ENCODE peak calls at places on chromosomes 7 and 10, in nine cellular contexts. One of them, this sample, is unnamed.

GRCh38 chr10:32773105-32773504 is 184.9 kb downstream of the ITGB1 start:
- DNase-seq in vagina: no peak
- DNase-seq in mammary epithelial cell: no peak
- DNase-seq in left ventricle myocardium inferior: no peak
- DNase-seq in GM23338: no peak
- DNase-seq in pancreas: no peak
- DNase-seq in neural progenitor cell: no peak
- DNase-seq in ovary: no peak
- DNase-seq in Panc1: no peak
- DNase-seq in this sample: no peak

GRCh38 chr7:3650844-3651243 is 349.8 kb downstream of the SDK1 start:
- DNase-seq in left ventricle myocardium inferior: no peak
- DNase-seq in GM23338: no peak
- DNase-seq in mammary epithelial cell: peak
- DNase-seq in ovary: no peak
- DNase-seq in neural progenitor cell: no peak
- DNase-seq in pancreas: no peak
- DNase-seq in Panc1: no peak
- DNase-seq in vagina: no peak
- DNase-seq in this sample: no peak

GRCh38 chr7:27409776-27410175 is 167.2 kb downstream of the EVX1 start:
- DNase-seq in left ventricle myocardium inferior: no peak
- DNase-seq in GM23338: no peak
- DNase-seq in Panc1: no peak
- DNase-seq in pancreas: no peak
- DNase-seq in neural progenitor cell: no peak
- DNase-seq in ovary: no peak
- DNase-seq in mammary epithelial cell: no peak
- DNase-seq in vagina: no peak
- DNase-seq in this sample: no peak

GRCh38 chr10:50384839-50385238 is 133.5 kb upstream of the ASAH2 start:
- DNase-seq in mammary epithelial cell: no peak
- DNase-seq in GM23338: no peak
- DNase-seq in neural progenitor cell: no peak
- DNase-seq in left ventricle myocardium inferior: no peak
- DNase-seq in ovary: no peak
- DNase-seq in vagina: no peak
- DNase-seq in Panc1: no peak
- DNase-seq in pancreas: no peak
- DNase-seq in this sample: no peak

GRCh38 chr7:2170576-2171521 is 61.9 kb downstream of the MAD1L1 start:
- DNase-seq in pancreas: no peak
- DNase-seq in vagina: no peak
- DNase-seq in mammary epithelial cell: no peak
- DNase-seq in GM23338: no peak
- DNase-seq in left ventricle myocardium inferior: no peak
- DNase-seq in neural progenitor cell: no peak
- DNase-seq in ovary: no peak
- DNase-seq in Panc1: no peak
- DNase-seq in this sample: no peak

GRCh38 chr10:106661767-106662140 is 502.8 kb downstream of the SORCS1 start:
- DNase-seq in ovary: no peak
- DNase-seq in Panc1: no peak
- DNase-seq in pancreas: no peak
- DNase-seq in left ventricle myocardium inferior: no peak
- DNase-seq in GM23338: no peak
- DNase-seq in neural progenitor cell: no peak
- DNase-seq in vagina: no peak
- DNase-seq in mammary epithelial cell: no peak
- DNase-seq in this sample: no peak

GRCh38 chr7:11754123-11754522 is 77.9 kb downstream of the THSD7A start:
- DNase-seq in left ventricle myocardium inferior: no peak
- DNase-seq in ovary: no peak
- DNase-seq in pancreas: no peak
- DNase-seq in GM23338: no peak
- DNase-seq in vagina: no peak
- DNase-seq in neural progenitor cell: no peak
- DNase-seq in Panc1: no peak
- DNase-seq in mammary epithelial cell: no peak
- DNase-seq in this sample: no peak

GRCh38 chr7:141649137-141649864 is 52.7 kb downstream of the DENND11 start:
- DNase-seq in pancreas: no peak
- DNase-seq in neural progenitor cell: no peak
- DNase-seq in ovary: no peak
- DNase-seq in vagina: no peak
- DNase-seq in mammary epithelial cell: no peak
- DNase-seq in left ventricle myocardium inferior: no peak
- DNase-seq in GM23338: no peak
- DNase-seq in Panc1: no peak
- DNase-seq in this sample: no peak

GRCh38 chr7:135188298-135188984 is 17.9 kb upstream of the CYREN start:
- DNase-seq in left ventricle myocardium inferior: no peak
- DNase-seq in ovary: peak
- DNase-seq in mammary epithelial cell: peak
- DNase-seq in Panc1: no peak
- DNase-seq in neural progenitor cell: no peak
- DNase-seq in vagina: no peak
- DNase-seq in pancreas: no peak
- DNase-seq in GM23338: no peak
- DNase-seq in this sample: no peak

GRCh38 chr7:100049441-100050291 is at the start of gene ZSCAN21:
- DNase-seq in mammary epithelial cell: peak
- DNase-seq in neural progenitor cell: peak
- DNase-seq in Panc1: peak
- DNase-seq in GM23338: peak
- DNase-seq in ovary: peak
- DNase-seq in pancreas: peak
- DNase-seq in vagina: no peak
- DNase-seq in left ventricle myocardium inferior: peak
- DNase-seq in this sample: peak

GRCh38 chr10:71888623-71889387 is 37.8 kb upstream of the PSAP start:
- DNase-seq in ovary: peak
- DNase-seq in vagina: no peak
- DNase-seq in mammary epithelial cell: peak
- DNase-seq in pancreas: peak
- DNase-seq in left ventricle myocardium inferior: peak
- DNase-seq in GM23338: peak
- DNase-seq in neural progenitor cell: peak
- DNase-seq in Panc1: no peak
- DNase-seq in this sample: peak

GRCh38 chr7:68904635-68905034 is 693.6 kb upstream of the AUTS2 start:
- DNase-seq in left ventricle myocardium inferior: no peak
- DNase-seq in mammary epithelial cell: no peak
- DNase-seq in GM23338: no peak
- DNase-seq in ovary: no peak
- DNase-seq in Panc1: no peak
- DNase-seq in neural progenitor cell: no peak
- DNase-seq in pancreas: no peak
- DNase-seq in vagina: no peak
- DNase-seq in this sample: no peak

GRCh38 chr10:101995451-101996063 is 60.4 kb downstream of the ARMH3 start:
- DNase-seq in vagina: no peak
- DNase-seq in left ventricle myocardium inferior: no peak
- DNase-seq in ovary: no peak
- DNase-seq in Panc1: no peak
- DNase-seq in mammary epithelial cell: no peak
- DNase-seq in GM23338: no peak
- DNase-seq in pancreas: no peak
- DNase-seq in neural progenitor cell: no peak
- DNase-seq in this sample: peak

GRCh38 chr7:157494506-157495176 is 157.8 kb downstream of the DNAJB6 start:
- DNase-seq in vagina: no peak
- DNase-seq in neural progenitor cell: no peak
- DNase-seq in GM23338: no peak
- DNase-seq in mammary epithelial cell: no peak
- DNase-seq in ovary: no peak
- DNase-seq in left ventricle myocardium inferior: no peak
- DNase-seq in Panc1: no peak
- DNase-seq in pancreas: no peak
- DNase-seq in this sample: no peak

GRCh38 chr10:68633816-68634466 is 73.8 kb downstream of the TET1 start:
- DNase-seq in vagina: no peak
- DNase-seq in mammary epithelial cell: no peak
- DNase-seq in ovary: no peak
- DNase-seq in left ventricle myocardium inferior: no peak
- DNase-seq in Panc1: no peak
- DNase-seq in pancreas: no peak
- DNase-seq in GM23338: no peak
- DNase-seq in neural progenitor cell: no peak
- DNase-seq in this sample: no peak

GRCh38 chr7:28748934-28749584 is 209.1 kb downstream of the TRIL start:
- DNase-seq in mammary epithelial cell: peak
- DNase-seq in left ventricle myocardium inferior: no peak
- DNase-seq in GM23338: no peak
- DNase-seq in neural progenitor cell: no peak
- DNase-seq in pancreas: no peak
- DNase-seq in ovary: no peak
- DNase-seq in Panc1: peak
- DNase-seq in vagina: no peak
- DNase-seq in this sample: peak

GRCh38 chr7:156222611-156223010 is 410.3 kb upstream of the SHH start:
- DNase-seq in pancreas: no peak
- DNase-seq in GM23338: no peak
- DNase-seq in mammary epithelial cell: no peak
- DNase-seq in left ventricle myocardium inferior: no peak
- DNase-seq in ovary: no peak
- DNase-seq in Panc1: no peak
- DNase-seq in vagina: peak
- DNase-seq in neural progenitor cell: no peak
- DNase-seq in this sample: no peak

DNA sequence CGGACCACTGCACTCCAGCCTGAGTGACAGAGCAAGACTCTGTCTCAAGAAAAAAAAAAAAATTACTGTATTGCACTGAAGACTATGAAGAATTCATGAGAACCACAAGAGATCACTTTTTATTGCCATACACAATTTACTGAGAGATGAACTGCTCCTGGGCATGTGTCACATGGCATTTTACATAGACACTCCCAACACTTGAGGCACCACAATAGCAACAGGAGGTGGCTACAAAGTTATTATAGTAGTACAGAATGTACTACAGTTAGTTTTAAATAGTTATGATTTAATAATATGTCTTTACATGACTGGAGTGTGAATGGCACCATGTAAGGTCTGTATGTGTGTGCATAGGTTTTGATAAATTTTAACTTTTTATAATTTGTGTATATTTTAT is 70.6 kb downstream of the KMT2E start:
- DNase-seq in neural progenitor cell: no peak
- DNase-seq in vagina: no peak
- DNase-seq in Panc1: no peak
- DNase-seq in left ventricle myocardium inferior: no peak
- DNase-seq in GM23338: no peak
- DNase-seq in mammary epithelial cell: no peak
- DNase-seq in pancreas: no peak
- DNase-seq in ovary: no peak
- DNase-seq in this sample: no peak
- H3K4me3 ChIP-seq in neural progenitor cell: no peak
- H3K4me3 ChIP-seq in vagina: no peak
- H3K4me3 ChIP-seq in Panc1: no peak
- H3K4me3 ChIP-seq in left ventricle myocardium inferior: no peak
- H3K4me3 ChIP-seq in GM23338: no peak
- H3K4me3 ChIP-seq in mammary epithelial cell: no peak
- H3K4me3 ChIP-seq in pancreas: no peak
- H3K4me3 ChIP-seq in ovary: no peak
- H3K4me3 ChIP-seq in this sample: no peak

DNA sequence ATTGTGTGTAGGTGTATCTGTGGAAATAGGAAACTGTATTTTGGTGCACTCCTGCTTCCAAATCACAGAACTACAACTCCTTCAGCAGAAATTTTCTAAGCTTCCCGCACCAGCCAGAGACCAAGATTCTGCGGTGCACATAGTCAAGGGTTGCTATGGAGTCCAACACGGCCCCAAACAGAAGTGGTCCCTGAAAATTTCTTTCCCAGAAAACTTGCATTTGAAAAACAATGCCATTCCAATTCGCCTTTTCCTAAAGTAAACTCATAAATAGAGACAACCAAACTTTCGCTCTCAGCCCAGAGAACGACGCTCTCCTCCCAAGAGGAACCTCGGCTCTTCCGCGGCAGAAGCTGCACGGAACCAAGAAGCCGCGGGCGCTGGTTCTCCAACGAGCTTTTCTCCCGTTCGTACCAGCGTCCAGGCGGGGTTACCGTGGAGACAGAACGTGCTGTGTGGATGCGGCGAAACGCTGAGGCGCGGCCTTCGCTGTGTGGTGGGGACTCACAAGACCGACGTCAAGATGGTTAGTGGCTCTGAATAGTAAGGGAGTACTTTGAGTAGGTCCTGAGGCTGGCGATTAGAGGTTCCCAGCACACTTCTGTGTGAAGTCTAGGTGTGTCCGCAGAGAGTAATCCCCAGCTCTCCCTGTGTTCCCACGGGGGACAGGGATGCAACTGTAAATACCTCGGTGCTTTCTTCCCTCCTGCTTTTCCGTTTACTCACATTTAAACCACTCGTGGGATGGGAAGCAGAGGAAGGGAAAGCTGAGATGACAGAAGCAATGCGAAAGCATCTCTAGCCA is 24.0 kb upstream of the ZC3HAV1 start:
- DNase-seq in Panc1: peak
- DNase-seq in neural progenitor cell: peak
- DNase-seq in GM23338: peak
- DNase-seq in ovary: peak
- DNase-seq in vagina: no peak
- DNase-seq in left ventricle myocardium inferior: peak
- DNase-seq in pancreas: peak
- DNase-seq in mammary epithelial cell: peak
- DNase-seq in this sample: peak
- H3K27ac ChIP-seq in Panc1: peak
- H3K27ac ChIP-seq in neural progenitor cell: no peak
- H3K27ac ChIP-seq in GM23338: no peak
- H3K27ac ChIP-seq in ovary: no peak
- H3K27ac ChIP-seq in vagina: peak
- H3K27ac ChIP-seq in left ventricle myocardium inferior: peak
- H3K27ac ChIP-seq in pancreas: peak
- H3K27ac ChIP-seq in mammary epithelial cell: peak
- H3K27ac ChIP-seq in this sample: peak

GRCh38 chr7:144057954-144058353 is 9.2 kb downstream of the OR2A5 start:
- DNase-seq in left ventricle myocardium inferior: no peak
- DNase-seq in neural progenitor cell: no peak
- DNase-seq in ovary: no peak
- DNase-seq in vagina: no peak
- DNase-seq in pancreas: no peak
- DNase-seq in mammary epithelial cell: no peak
- DNase-seq in Panc1: peak
- DNase-seq in GM23338: no peak
- DNase-seq in this sample: peak

GRCh38 chr7:144069511-144069910 is at the start of gene OR2A25:
- DNase-seq in Panc1: no peak
- DNase-seq in neural progenitor cell: no peak
- DNase-seq in vagina: no peak
- DNase-seq in GM23338: no peak
- DNase-seq in left ventricle myocardium inferior: no peak
- DNase-seq in pancreas: no peak
- DNase-seq in ovary: no peak
- DNase-seq in mammary epithelial cell: no peak
- DNase-seq in this sample: no peak

GRCh38 chr7:144063710-144064109 is 5.9 kb upstream of the OR2A25 start:
- DNase-seq in ovary: no peak
- DNase-seq in left ventricle myocardium inferior: no peak
- DNase-seq in neural progenitor cell: peak
- DNase-seq in vagina: no peak
- DNase-seq in mammary epithelial cell: no peak
- DNase-seq in GM23338: peak
- DNase-seq in Panc1: no peak
- DNase-seq in pancreas: no peak
- DNase-seq in this sample: no peak
- TF ChIP-seq CTCF in ovary: no peak
- TF ChIP-seq CTCF in left ventricle myocardium inferior: no peak
- TF ChIP-seq CTCF in neural progenitor cell: peak
- TF ChIP-seq CTCF in vagina: no peak
- TF ChIP-seq CTCF in mammary epithelial cell: peak
- TF ChIP-seq CTCF in GM23338: peak
- TF ChIP-seq CTCF in Panc1: peak
- TF ChIP-seq CTCF in pancreas: no peak
- TF ChIP-seq CTCF in this sample: peak

GRCh38 chr7:128031901-128032604 is 816 bp upstream of the LRRC4 start:
- DNase-seq in ovary: peak
- DNase-seq in vagina: no peak
- DNase-seq in Panc1: no peak
- DNase-seq in pancreas: no peak
- DNase-seq in neural progenitor cell: peak
- DNase-seq in mammary epithelial cell: peak
- DNase-seq in GM23338: peak
- DNase-seq in left ventricle myocardium inferior: peak
- DNase-seq in this sample: peak
- H3K4me3 ChIP-seq in ovary: peak
- H3K4me3 ChIP-seq in vagina: peak
- H3K4me3 ChIP-seq in Panc1: peak
- H3K4me3 ChIP-seq in pancreas: peak
- H3K4me3 ChIP-seq in neural progenitor cell: peak
- H3K4me3 ChIP-seq in mammary epithelial cell: peak
- H3K4me3 ChIP-seq in GM23338: peak
- H3K4me3 ChIP-seq in left ventricle myocardium inferior: peak
- H3K4me3 ChIP-seq in this sample: peak

This sample was measured in brain microvascular endothelial cell.